ENCODE peak calls at places on chromosomes 13 and 19, in six cellular contexts. V is AG10803; Y is kidney epithelial cell; E is astrocyte of the spinal cord; G is AG04450; F is CD8-positive, alpha-beta T cell. X is an unnamed sample.

GRCh38 chr19:35555301-35556005 is 8.0 kb downstream of the ATP4A start:
- DNase-seq in V (peak), Y (no peak), E (peak), G (no peak), F (no peak), X (peak)

GRCh38 chr19:7831452-7831851 is 1.4 kb downstream of the EVI5L start:
- DNase-seq in V (peak), Y (no peak), E (no peak), G (no peak), F (no peak), X (peak)

GRCh38 chr13:73465629-73465974 is 406.8 kb downstream of the KLF5 start:
- DNase-seq in V (peak), Y (peak), E (peak), G (no peak), F (no peak), X (no peak)

GRCh38 chr19:29942404-29943261 is 594 bp downstream of the URI1 start:
- DNase-seq in V (peak), Y (no peak), E (peak), G (no peak), F (peak), X (no peak)

GRCh38 chr19:31520633-31521032 is 171.4 kb upstream of the TSHZ3 start:
- DNase-seq in V (no peak), Y (no peak), E (no peak), G (no peak), F (no peak), X (no peak)

GRCh38 chr13:50910483-50910805 is 853 bp downstream of the RNASEH2B start:
- DNase-seq in V (peak), Y (no peak), E (peak), G (no peak), F (no peak), X (peak)

GRCh38 chr19:53977991-53978731 is 13.3 kb upstream of the CACNG6 start:
- DNase-seq in V (peak), Y (no peak), E (peak), G (peak), F (peak), X (peak)

GRCh38 chr19:44624840-44625354 is 11.5 kb downstream of the IGSF23 start:
- DNase-seq in V (no peak), Y (no peak), E (no peak), G (no peak), F (no peak), X (no peak)

GRCh38 chr19:5455367-5456129 is at the start of gene ZNRF4:
- DNase-seq in V (no peak), Y (no peak), E (no peak), G (no peak), F (no peak), X (no peak)

GRCh38 chr19:54388001-54388802 is 23.5 kb upstream of the LAIR1 start:
- DNase-seq in V (no peak), Y (no peak), E (no peak), G (no peak), F (peak), X (peak)

GRCh38 chr13:50365683-50366391 is 350.6 kb downstream of the KCNRG start:
- DNase-seq in V (no peak), Y (peak), E (no peak), G (no peak), F (no peak), X (peak)

GRCh38 chr19:56193981-56194380 is 3.6 kb downstream of the ZSCAN5B start:
- DNase-seq in V (no peak), Y (no peak), E (no peak), G (no peak), F (no peak), X (no peak)

GRCh38 chr19:41670755-41671154 is 17.3 kb downstream of the CEACAM7 start:
- DNase-seq in V (no peak), Y (no peak), E (no peak), G (no peak), F (no peak), X (no peak)

GRCh38 chr13:50171585-50172282 is 156.5 kb downstream of the KCNRG start:
- DNase-seq in V (peak), Y (no peak), E (no peak), G (no peak), F (no peak), X (peak)

GRCh38 chr13:20945952-20946383 is 43.4 kb upstream of the XPO4 start:
- DNase-seq in V (no peak), Y (no peak), E (no peak), G (no peak), F (no peak), X (peak)

GRCh38 chr19:2054763-2055162 is 3.7 kb upstream of the MKNK2 start:
- DNase-seq in V (no peak), Y (no peak), E (no peak), G (no peak), F (no peak), X (no peak)

GRCh38 chr13:28657784-28658538 is 969 bp upstream of the POMP start:
- DNase-seq in V (peak), Y (no peak), E (no peak), G (no peak), F (no peak), X (peak)

GRCh38 chr19:30722236-30722635 is 350.1 kb downstream of the ZNF536 start:
- DNase-seq in V (no peak), Y (no peak), E (no peak), G (no peak), F (no peak), X (no peak)

GRCh38 chr13:98222081-98222554 is 45.0 kb upstream of the RNF113B start:
- DNase-seq in V (peak), Y (no peak), E (peak), G (no peak), F (no peak), X (peak)

GRCh38 chr19:21483589-21484170 is 21.7 kb upstream of the ZNF429 start:
- DNase-seq in V (peak), Y (no peak), E (no peak), G (no peak), F (peak), X (peak)

GRCh38 chr13:98925949-98926348 is 51.9 kb downstream of the DOCK9 start:
- DNase-seq in V (no peak), Y (no peak), E (no peak), G (no peak), F (no peak), X (no peak)

GRCh38 chr19:52140077-52140710 is 456 bp upstream of the ZNF616 start:
- DNase-seq in V (no peak), Y (no peak), E (no peak), G (no peak), F (no peak), X (no peak)

GRCh38 chr19:16197188-16197621 is 506 bp upstream of the AP1M1 start:
- DNase-seq in V (peak), Y (peak), E (peak), G (peak), F (no peak), X (peak)

GRCh38 chr13:43785166-43785680 is 1.5 kb downstream of the ENOX1 start:
- DNase-seq in V (no peak), Y (no peak), E (no peak), G (no peak), F (no peak), X (no peak)

GRCh38 chr13:27977476-27978300 is 8.6 kb upstream of the CDX2 start:
- DNase-seq in V (no peak), Y (no peak), E (no peak), G (no peak), F (no peak), X (no peak)

GRCh38 chr19:996051-996838 is 4.0 kb upstream of the GRIN3B start:
- DNase-seq in V (peak), Y (no peak), E (peak), G (no peak), F (peak), X (peak)

GRCh38 chr19:39590265-39590664 is 12.1 kb upstream of the LGALS13 start:
- DNase-seq in V (no peak), Y (no peak), E (no peak), G (no peak), F (no peak), X (peak)

GRCh38 chr13:47168086-47168485 is 271.2 kb upstream of the HTR2A start:
- DNase-seq in V (peak), Y (no peak), E (peak), G (no peak), F (no peak), X (peak)

GRCh38 chr19:15374796-15375440 is 4.7 kb downstream of the AKAP8 start:
- DNase-seq in V (no peak), Y (no peak), E (no peak), G (no peak), F (no peak), X (no peak)

GRCh38 chr13:50404769-50405168 is 389.5 kb downstream of the KCNRG start:
- DNase-seq in V (no peak), Y (no peak), E (no peak), G (no peak), F (no peak), X (no peak)

GRCh38 chr19:38932425-38933179 is 1.9 kb downstream of the MRPS12 start:
- DNase-seq in V (peak), Y (peak), E (peak), G (no peak), F (peak), X (peak)

GRCh38 chr13:66927562-66927961 is 302.6 kb downstream of the PCDH9 start:
- DNase-seq in V (no peak), Y (no peak), E (no peak), G (no peak), F (no peak), X (no peak)

GRCh38 chr19:51726049-51726448 is 2.3 kb upstream of the HAS1 start:
- DNase-seq in V (peak), Y (no peak), E (peak), G (no peak), F (no peak), X (peak)

GRCh38 chr13:26614721-26615120 is 57.2 kb downstream of the WASF3 start:
- DNase-seq in V (no peak), Y (no peak), E (no peak), G (no peak), F (no peak), X (no peak)

GRCh38 chr19:41427647-41428480 is 690 bp upstream of the B3GNT8 start:
- DNase-seq in V (peak), Y (no peak), E (no peak), G (no peak), F (peak), X (peak)

GRCh38 chr19:48479686-48480085 is 10.5 kb downstream of the CYTH2 start:
- DNase-seq in V (no peak), Y (no peak), E (no peak), G (no peak), F (no peak), X (no peak)

GRCh38 chr19:48480151-48480475 is 10.9 kb downstream of the CYTH2 start:
- DNase-seq in V (peak), Y (no peak), E (peak), G (no peak), F (peak), X (peak)

GRCh38 chr19:48481191-48481500 is 12.0 kb downstream of the CYTH2 start:
- DNase-seq in V (peak), Y (no peak), E (no peak), G (peak), F (no peak), X (no peak)

GRCh38 chr19:48481846-48482639 is 12.9 kb downstream of the CYTH2 start:
- DNase-seq in V (peak), Y (no peak), E (no peak), G (no peak), F (no peak), X (no peak)

DNA sequence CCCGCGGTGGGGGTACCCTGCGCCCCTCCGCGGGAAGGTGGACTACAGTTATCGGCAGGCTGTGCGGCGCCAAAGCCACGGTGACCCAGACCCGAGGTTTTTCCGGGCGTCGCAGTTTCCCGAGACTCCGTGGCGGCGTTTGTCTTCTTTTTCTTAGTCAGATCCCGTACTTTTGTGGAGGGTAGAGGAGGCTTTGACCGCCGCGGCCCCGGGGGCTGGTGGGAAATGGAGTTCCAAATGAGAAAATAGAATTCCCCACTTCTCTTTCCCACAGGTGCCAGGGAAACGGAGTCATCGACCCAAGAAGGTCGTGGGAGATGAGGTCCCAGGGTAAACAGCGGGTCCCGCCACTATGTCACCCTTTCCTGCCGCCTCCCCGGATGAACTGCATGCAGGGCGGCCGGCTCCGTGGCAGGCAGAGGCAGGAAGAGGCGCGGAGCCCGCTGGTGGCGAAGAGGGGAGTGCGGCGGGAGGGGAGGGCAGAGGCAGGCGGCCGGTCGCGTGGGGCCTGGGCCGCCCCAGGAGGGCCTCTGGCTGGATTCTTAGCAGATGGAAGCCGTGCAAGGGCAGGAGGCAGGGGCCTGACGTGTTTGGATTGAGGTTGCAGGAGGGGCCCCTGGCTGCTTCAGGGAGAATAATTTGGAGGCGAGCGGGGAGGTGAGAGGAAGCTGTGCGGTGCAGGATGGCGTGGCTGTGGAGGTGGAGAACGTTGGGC is 11.5 kb downstream of the CYTH2 start:
- DNase-seq in V (peak), Y (no peak), E (peak), G (no peak), F (peak), X (peak)
- H3K4me3 ChIP-seq in V (peak), Y (peak), E (peak), G (peak), F (peak), X (peak)

DNA sequence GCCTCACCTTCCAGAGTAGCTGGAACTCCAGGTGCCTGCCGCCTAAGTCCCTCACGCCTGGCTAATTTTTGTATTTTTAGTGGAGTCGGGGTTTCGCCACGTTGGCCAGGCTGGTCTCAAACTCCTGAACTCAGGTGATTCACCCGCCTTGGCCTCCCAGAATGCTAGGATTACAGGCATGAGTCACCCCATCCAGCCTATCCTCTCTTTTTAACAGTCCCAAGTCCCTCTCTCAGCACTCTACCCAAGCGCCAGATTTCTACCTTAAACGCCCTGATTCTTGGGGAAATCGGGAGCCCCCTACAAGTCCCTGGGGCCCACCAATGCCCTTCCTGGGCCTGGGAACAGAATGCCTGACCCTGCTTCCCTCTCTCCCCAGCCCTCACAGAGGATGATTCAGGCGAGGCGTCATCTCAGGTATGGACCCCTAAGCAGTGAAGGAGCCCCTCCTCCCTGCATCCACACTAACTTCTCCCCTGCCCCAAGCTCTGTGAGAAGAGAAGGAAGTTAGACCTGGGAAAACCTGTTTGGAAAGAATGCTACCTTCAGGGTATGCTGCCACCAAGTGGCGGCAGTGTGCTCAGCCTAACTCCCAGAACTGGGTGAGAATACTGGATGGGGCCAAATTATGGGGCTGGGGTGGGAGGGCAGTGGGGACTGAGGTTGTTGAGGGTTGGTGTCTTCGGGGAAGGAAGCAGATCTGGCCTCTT is 20.8 kb upstream of the EBI3 start:
- DNase-seq in V (no peak), Y (no peak), E (peak), G (no peak), F (no peak), X (peak)
- H3K4me3 ChIP-seq in V (no peak), Y (no peak), E (no peak), G (no peak), F (no peak), X (no peak)

DNA sequence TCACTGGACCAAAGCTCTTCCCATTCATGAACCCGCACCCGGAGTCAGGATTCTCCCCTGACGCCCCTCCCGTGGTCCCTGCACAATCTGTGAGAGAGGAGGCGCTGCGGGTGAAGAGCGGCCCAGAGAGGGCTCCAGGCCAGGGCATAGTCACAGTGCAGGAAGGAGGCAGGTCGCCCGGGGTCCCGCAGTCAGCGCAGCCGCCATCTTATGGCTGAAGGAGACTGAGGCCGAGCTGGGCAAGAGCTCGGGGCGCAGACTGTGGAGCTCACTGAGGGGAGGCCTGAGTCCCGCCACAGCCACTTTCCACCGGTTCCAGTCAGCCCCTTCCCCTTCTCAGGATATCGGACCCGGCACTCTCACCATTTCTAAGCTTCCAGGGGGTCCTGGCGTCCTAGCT is 300 bp downstream of the ZNF99 start:
- DNase-seq in V (no peak), Y (no peak), E (no peak), G (no peak), F (no peak), X (no peak)
- H3K4me3 ChIP-seq in V (no peak), Y (no peak), E (no peak), G (no peak), F (no peak), X (no peak)

DNA sequence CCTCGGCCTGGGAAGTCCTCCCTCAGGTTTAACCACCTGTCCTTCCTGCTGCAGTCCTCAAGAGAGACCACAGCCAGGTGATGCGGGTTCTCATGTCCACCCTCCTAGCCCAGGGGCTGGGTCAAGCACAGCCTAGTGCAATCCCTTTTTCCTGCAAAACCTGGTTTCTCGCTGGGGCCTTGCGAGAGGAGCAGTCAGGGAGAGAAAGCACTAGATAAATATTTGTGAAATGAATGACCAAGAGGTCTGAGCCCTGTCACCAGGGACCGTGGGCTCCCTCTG is 2.3 kb downstream of the SLC8A2 start:
- DNase-seq in V (no peak), Y (no peak), E (no peak), G (no peak), F (no peak), X (no peak)
- H3K4me3 ChIP-seq in V (no peak), Y (no peak), E (no peak), G (no peak), F (no peak), X (no peak)

DNA sequence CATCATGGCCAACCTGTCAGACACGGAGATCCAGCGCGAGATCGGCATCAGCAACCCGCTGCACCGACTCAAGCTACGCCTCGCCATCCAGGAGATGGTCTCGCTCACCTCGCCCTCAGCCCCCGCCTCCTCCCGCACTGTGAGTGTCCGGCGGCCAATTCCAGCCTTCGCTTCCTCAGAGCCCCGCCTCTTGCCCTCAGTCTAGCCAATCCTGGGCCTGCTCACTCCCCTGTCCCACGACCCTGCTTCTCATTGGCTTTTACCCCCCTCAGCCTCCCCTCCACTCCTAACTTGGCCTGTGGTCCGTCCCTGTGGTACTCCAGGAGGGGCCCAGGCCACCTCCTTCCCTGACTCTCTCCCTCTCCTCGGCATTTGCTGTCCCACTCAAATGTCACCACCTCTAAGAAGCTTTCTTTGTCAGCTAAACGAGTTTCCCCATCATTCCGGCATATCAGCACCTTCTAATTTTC is 12.3 kb downstream of the HRC start:
- DNase-seq in V (peak), Y (peak), E (peak), G (peak), F (peak), X (peak)
- H3K4me3 ChIP-seq in V (peak), Y (peak), E (peak), G (peak), F (peak), X (peak)